ENCODE peak calls at places on chromosomes 7 and 10, in seven cellular contexts. One of them, this sample, is unnamed.

GRCh38 chr7:28015169-28015568 is 165.4 kb downstream of the JAZF1 start:
- DNase-seq in fibroblast of villous mesenchyme: no peak
- DNase-seq in body of pancreas: no peak
- DNase-seq in suprapubic skin: no peak
- DNase-seq in upper lobe of left lung: no peak
- DNase-seq in tibial artery: no peak
- DNase-seq in fibroblast of lung: no peak
- DNase-seq in this sample: no peak

GRCh38 chr10:34464000-34464399 is 351.1 kb downstream of the PARD3 start:
- DNase-seq in fibroblast of villous mesenchyme: no peak
- DNase-seq in body of pancreas: no peak
- DNase-seq in fibroblast of lung: no peak
- DNase-seq in suprapubic skin: no peak
- DNase-seq in tibial artery: no peak
- DNase-seq in upper lobe of left lung: no peak
- DNase-seq in this sample: no peak

GRCh38 chr7:151046603-151047573 is 1.4 kb upstream of the ASIC3 start:
- DNase-seq in fibroblast of villous mesenchyme: peak
- DNase-seq in body of pancreas: no peak
- DNase-seq in upper lobe of left lung: no peak
- DNase-seq in fibroblast of lung: peak
- DNase-seq in suprapubic skin: no peak
- DNase-seq in tibial artery: no peak
- DNase-seq in this sample: peak

GRCh38 chr10:130686680-130687300 is 550.6 kb downstream of the GLRX3 start:
- DNase-seq in fibroblast of lung: no peak
- DNase-seq in body of pancreas: peak
- DNase-seq in fibroblast of villous mesenchyme: no peak
- DNase-seq in tibial artery: no peak
- DNase-seq in suprapubic skin: no peak
- DNase-seq in upper lobe of left lung: no peak
- DNase-seq in this sample: no peak

GRCh38 chr10:114767589-114768393 is 53.8 kb upstream of the FHIP2A start:
- DNase-seq in upper lobe of left lung: peak
- DNase-seq in body of pancreas: peak
- DNase-seq in fibroblast of villous mesenchyme: no peak
- DNase-seq in suprapubic skin: no peak
- DNase-seq in tibial artery: no peak
- DNase-seq in fibroblast of lung: no peak
- DNase-seq in this sample: no peak

GRCh38 chr7:127588697-127589482 is 679 bp downstream of the ARF5 start:
- DNase-seq in suprapubic skin: no peak
- DNase-seq in body of pancreas: peak
- DNase-seq in tibial artery: peak
- DNase-seq in fibroblast of lung: peak
- DNase-seq in upper lobe of left lung: peak
- DNase-seq in fibroblast of villous mesenchyme: peak
- DNase-seq in this sample: peak

GRCh38 chr7:77877800-77878199 is 79.2 kb downstream of the PHTF2 start:
- DNase-seq in upper lobe of left lung: no peak
- DNase-seq in fibroblast of villous mesenchyme: peak
- DNase-seq in suprapubic skin: no peak
- DNase-seq in tibial artery: no peak
- DNase-seq in fibroblast of lung: peak
- DNase-seq in body of pancreas: no peak
- DNase-seq in this sample: peak

GRCh38 chr10:62650411-62650810 is 154.1 kb upstream of the ADO start:
- DNase-seq in tibial artery: no peak
- DNase-seq in fibroblast of villous mesenchyme: no peak
- DNase-seq in suprapubic skin: no peak
- DNase-seq in upper lobe of left lung: no peak
- DNase-seq in body of pancreas: no peak
- DNase-seq in fibroblast of lung: peak
- DNase-seq in this sample: no peak

GRCh38 chr7:77940647-77941046 is 142.1 kb downstream of the PHTF2 start:
- DNase-seq in body of pancreas: peak
- DNase-seq in fibroblast of villous mesenchyme: peak
- DNase-seq in tibial artery: no peak
- DNase-seq in suprapubic skin: no peak
- DNase-seq in fibroblast of lung: peak
- DNase-seq in upper lobe of left lung: no peak
- DNase-seq in this sample: peak

GRCh38 chr7:87435546-87435945 is 39.9 kb downstream of the ABCB4 start:
- DNase-seq in tibial artery: no peak
- DNase-seq in body of pancreas: no peak
- DNase-seq in upper lobe of left lung: no peak
- DNase-seq in fibroblast of lung: peak
- DNase-seq in fibroblast of villous mesenchyme: no peak
- DNase-seq in suprapubic skin: no peak
- DNase-seq in this sample: peak

GRCh38 chr7:121373177-121373576 is 22.9 kb downstream of the FAM3C start:
- DNase-seq in body of pancreas: no peak
- DNase-seq in fibroblast of lung: no peak
- DNase-seq in upper lobe of left lung: no peak
- DNase-seq in fibroblast of villous mesenchyme: no peak
- DNase-seq in suprapubic skin: no peak
- DNase-seq in tibial artery: no peak
- DNase-seq in this sample: no peak

GRCh38 chr7:132500727-132501410 is 75.4 kb downstream of the PLXNA4 start:
- DNase-seq in suprapubic skin: peak
- DNase-seq in tibial artery: peak
- DNase-seq in fibroblast of lung: peak
- DNase-seq in body of pancreas: peak
- DNase-seq in upper lobe of left lung: no peak
- DNase-seq in fibroblast of villous mesenchyme: peak
- DNase-seq in this sample: peak
- TF ChIP-seq CTCF in suprapubic skin: peak
- TF ChIP-seq CTCF in tibial artery: peak
- TF ChIP-seq CTCF in fibroblast of lung: peak
- TF ChIP-seq CTCF in body of pancreas: peak
- TF ChIP-seq CTCF in upper lobe of left lung: no peak
- TF ChIP-seq CTCF in fibroblast of villous mesenchyme: peak
- TF ChIP-seq CTCF in this sample: peak

GRCh38 chr10:19819419-19820033 is 3.3 kb downstream of the PLXDC2 start:
- DNase-seq in fibroblast of lung: peak
- DNase-seq in tibial artery: no peak
- DNase-seq in body of pancreas: peak
- DNase-seq in upper lobe of left lung: no peak
- DNase-seq in fibroblast of villous mesenchyme: peak
- DNase-seq in suprapubic skin: no peak
- DNase-seq in this sample: peak

GRCh38 chr10:19815478-19816419 is 483 bp upstream of the PLXDC2 start:
- DNase-seq in fibroblast of villous mesenchyme: peak
- DNase-seq in suprapubic skin: peak
- DNase-seq in body of pancreas: peak
- DNase-seq in tibial artery: peak
- DNase-seq in upper lobe of left lung: peak
- DNase-seq in fibroblast of lung: peak
- DNase-seq in this sample: peak

GRCh38 chr10:19815036-19815435 is 1.2 kb upstream of the PLXDC2 start:
- DNase-seq in fibroblast of villous mesenchyme: no peak
- DNase-seq in fibroblast of lung: no peak
- DNase-seq in tibial artery: no peak
- DNase-seq in suprapubic skin: no peak
- DNase-seq in body of pancreas: no peak
- DNase-seq in upper lobe of left lung: no peak
- DNase-seq in this sample: no peak

GRCh38 chr10:19816420-19817250 is at the start of gene PLXDC2:
- DNase-seq in fibroblast of lung: peak
- DNase-seq in fibroblast of villous mesenchyme: peak
- DNase-seq in suprapubic skin: peak
- DNase-seq in tibial artery: peak
- DNase-seq in upper lobe of left lung: peak
- DNase-seq in body of pancreas: peak
- DNase-seq in this sample: peak

DNA sequence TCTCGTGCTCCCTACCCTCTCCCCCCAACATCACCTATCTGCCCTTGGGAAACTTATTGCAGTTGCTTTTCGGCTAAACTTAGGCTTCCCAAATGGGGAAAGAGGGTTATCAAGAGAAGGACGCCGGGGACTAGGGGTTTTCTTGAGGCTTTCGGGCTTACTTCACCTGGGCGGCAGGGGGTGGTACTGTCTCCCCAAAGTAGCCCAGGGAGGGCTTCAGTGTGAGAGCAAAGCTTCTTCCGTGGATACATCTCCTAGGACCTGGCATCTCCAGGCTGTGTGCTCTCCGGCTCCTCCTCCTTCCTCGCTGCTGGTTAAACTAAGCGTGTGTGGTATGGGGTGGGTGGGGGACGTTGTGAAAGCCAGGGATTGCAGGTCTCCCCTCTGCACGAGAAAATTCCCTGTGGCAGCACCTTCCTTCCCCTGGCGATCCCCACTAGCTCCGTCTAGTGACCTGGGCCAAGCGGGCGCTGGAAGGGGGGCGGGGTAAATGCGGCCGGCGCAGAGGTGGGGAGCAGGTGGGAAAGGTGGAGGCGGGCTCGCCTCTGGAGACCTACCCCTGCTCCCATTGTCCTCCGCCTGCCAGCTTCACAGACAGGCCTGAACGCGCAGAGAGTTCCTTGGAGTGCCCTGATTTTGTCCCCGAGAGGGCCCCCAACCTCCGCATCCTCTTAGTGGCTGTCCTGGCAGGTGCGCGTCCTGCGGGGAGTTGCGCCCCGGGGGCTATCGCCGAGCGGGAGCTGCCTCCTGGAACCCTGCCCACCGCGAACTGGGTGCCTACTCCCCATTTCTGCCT is 1.2 kb downstream of the PLXDC2 start:
- DNase-seq in suprapubic skin: peak
- DNase-seq in fibroblast of lung: peak
- DNase-seq in body of pancreas: peak
- DNase-seq in fibroblast of villous mesenchyme: no peak
- DNase-seq in upper lobe of left lung: peak
- DNase-seq in tibial artery: peak
- DNase-seq in this sample: no peak
- H3K4me3 ChIP-seq in suprapubic skin: peak
- H3K4me3 ChIP-seq in fibroblast of lung: peak
- H3K4me3 ChIP-seq in body of pancreas: peak
- H3K4me3 ChIP-seq in fibroblast of villous mesenchyme: peak
- H3K4me3 ChIP-seq in upper lobe of left lung: peak
- H3K4me3 ChIP-seq in tibial artery: peak
- H3K4me3 ChIP-seq in this sample: peak

DNA sequence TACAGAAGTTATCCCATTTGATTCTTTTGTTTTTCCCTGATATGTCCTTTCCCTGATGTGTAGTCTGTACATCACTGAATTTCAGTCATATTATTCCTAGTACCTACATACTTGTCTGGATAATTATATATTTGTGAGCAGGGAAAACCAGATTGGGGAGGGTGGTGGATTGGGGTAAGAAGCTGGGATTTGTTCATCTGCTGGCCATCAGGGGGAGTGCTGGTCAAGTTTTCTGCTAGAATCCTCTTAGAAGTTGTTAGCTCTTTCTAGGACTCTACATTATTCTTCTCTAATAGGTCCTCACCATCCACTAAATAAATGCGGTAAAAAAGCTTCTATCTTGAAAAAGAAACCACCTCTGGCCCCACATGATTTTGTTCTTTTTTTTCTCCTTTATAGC is 232.7 kb upstream of the TAC1 start:
- DNase-seq in fibroblast of villous mesenchyme: peak
- DNase-seq in upper lobe of left lung: no peak
- DNase-seq in body of pancreas: peak
- DNase-seq in fibroblast of lung: no peak
- DNase-seq in tibial artery: no peak
- DNase-seq in suprapubic skin: no peak
- DNase-seq in this sample: peak
- TF ChIP-seq CTCF in fibroblast of villous mesenchyme: no peak
- TF ChIP-seq CTCF in upper lobe of left lung: no peak
- TF ChIP-seq CTCF in body of pancreas: peak
- TF ChIP-seq CTCF in fibroblast of lung: peak
- TF ChIP-seq CTCF in tibial artery: peak
- TF ChIP-seq CTCF in suprapubic skin: no peak
- TF ChIP-seq CTCF in this sample: peak

GRCh38 chr7:84533209-84533608 is 338.6 kb upstream of the SEMA3A start:
- DNase-seq in fibroblast of villous mesenchyme: no peak
- DNase-seq in upper lobe of left lung: no peak
- DNase-seq in suprapubic skin: no peak
- DNase-seq in fibroblast of lung: no peak
- DNase-seq in body of pancreas: no peak
- DNase-seq in tibial artery: no peak
- DNase-seq in this sample: no peak

GRCh38 chr7:84528756-84529479 is 334.3 kb upstream of the SEMA3A start:
- DNase-seq in tibial artery: no peak
- DNase-seq in fibroblast of lung: no peak
- DNase-seq in body of pancreas: no peak
- DNase-seq in suprapubic skin: no peak
- DNase-seq in upper lobe of left lung: no peak
- DNase-seq in fibroblast of villous mesenchyme: no peak
- DNase-seq in this sample: no peak

GRCh38 chr7:84524714-84525694 is 330.4 kb upstream of the SEMA3A start:
- DNase-seq in fibroblast of lung: peak
- DNase-seq in tibial artery: no peak
- DNase-seq in fibroblast of villous mesenchyme: peak
- DNase-seq in upper lobe of left lung: no peak
- DNase-seq in suprapubic skin: no peak
- DNase-seq in body of pancreas: peak
- DNase-seq in this sample: peak

GRCh38 chr7:84532196-84532595 is 337.6 kb upstream of the SEMA3A start:
- DNase-seq in fibroblast of lung: no peak
- DNase-seq in fibroblast of villous mesenchyme: peak
- DNase-seq in tibial artery: no peak
- DNase-seq in suprapubic skin: no peak
- DNase-seq in body of pancreas: no peak
- DNase-seq in upper lobe of left lung: no peak
- DNase-seq in this sample: no peak

GRCh38 chr7:84529480-84530205 is 335.1 kb upstream of the SEMA3A start:
- DNase-seq in tibial artery: no peak
- DNase-seq in suprapubic skin: no peak
- DNase-seq in upper lobe of left lung: no peak
- DNase-seq in body of pancreas: no peak
- DNase-seq in fibroblast of lung: peak
- DNase-seq in fibroblast of villous mesenchyme: peak
- DNase-seq in this sample: peak
- H3K4me3 ChIP-seq in tibial artery: no peak
- H3K4me3 ChIP-seq in suprapubic skin: no peak
- H3K4me3 ChIP-seq in upper lobe of left lung: no peak
- H3K4me3 ChIP-seq in body of pancreas: no peak
- H3K4me3 ChIP-seq in fibroblast of lung: no peak
- H3K4me3 ChIP-seq in fibroblast of villous mesenchyme: no peak
- H3K4me3 ChIP-seq in this sample: no peak

This sample was measured in fibroblast of mammary gland.